ENCODE peak calls at places on chromosomes 16 and 17, in nine cellular contexts. C is activated naive CD4-positive, alpha-beta T cell treated with anti-CD3 and anti-CD28 coated beads, Interleukin-2, amount 10 ng/mL, durations not matched to agents 7 days and 5 days; E is mesenchymal stem cell; S is mesothelial cell of epicardium; Z is AG09319; H is HFFc6; L is foreskin keratinocyte; U is effector memory CD4-positive, alpha-beta T cell; J is lower lobe of right lung. R is an unnamed sample.

GRCh38 chr16:27181020-27181419 is 22.3 kb upstream of the KDM8 start:
- DNase-seq in C (no peak), E (no peak), S (no peak), Z (no peak), H (no peak), L (no peak), U (no peak), J (no peak), R (no peak)

GRCh38 chr17:32771396-32771795 is 105.5 kb downstream of the MYO1D start:
- DNase-seq in C (no peak), E (no peak), S (no peak), Z (no peak), H (no peak), L (no peak), U (no peak), J (no peak), R (no peak)

GRCh38 chr17:70420876-70421445 is 251.6 kb downstream of the KCNJ2 start:
- DNase-seq in C (no peak), E (no peak), S (no peak), Z (no peak), H (no peak), L (no peak), U (no peak), J (no peak), R (no peak)

GRCh38 chr16:14475370-14476139 is 154.5 kb downstream of the PARN start:
- DNase-seq in C (no peak), E (no peak), S (no peak), Z (no peak), H (no peak), L (no peak), U (no peak), J (no peak), R (no peak)

GRCh38 chr16:30838876-30839471 is 52.0 kb upstream of the ZNF629 start:
- DNase-seq in C (no peak), E (no peak), S (no peak), Z (no peak), H (no peak), L (no peak), U (no peak), J (no peak), R (no peak)

GRCh38 chr17:77425791-77426641 is 285.2 kb downstream of the SEC14L1 start:
- DNase-seq in C (no peak), E (peak; percentile 96), S (peak; percentile 57), Z (no peak), H (peak; percentile 86), L (peak; percentile 79), U (no peak), J (no peak), R (no peak)

GRCh38 chr17:50079334-50080095 is 15.6 kb upstream of the PDK2 start:
- DNase-seq in C (no peak), E (no peak), S (no peak), Z (no peak), H (peak; percentile 37), L (no peak), U (no peak), J (peak; percentile 65), R (no peak)

GRCh38 chr17:80416940-80417293 is 1.9 kb downstream of the ENDOV start:
- DNase-seq in C (no peak), E (no peak), S (no peak), Z (no peak), H (no peak), L (no peak), U (no peak), J (no peak), R (no peak)

GRCh38 chr17:43467981-43468541 is 15.7 kb upstream of the DHX8 start:
- DNase-seq in C (no peak), E (peak; percentile 50), S (no peak), Z (peak; percentile 91), H (peak; percentile 96), L (peak; percentile 89), U (no peak), J (no peak), R (no peak)

GRCh38 chr16:50507397-50507796 is 40.8 kb upstream of the NKD1 start:
- DNase-seq in C (no peak), E (no peak), S (no peak), Z (no peak), H (no peak), L (no peak), U (no peak), J (no peak), R (no peak)

GRCh38 chr17:42116705-42117396 is 4.3 kb downstream of the KAT2A start:
- DNase-seq in C (peak; percentile 93), E (peak; percentile 83), S (peak; percentile 82), Z (peak; percentile 54), H (peak; percentile 65), L (peak; percentile 60), U (peak; percentile 75), J (peak; percentile 83), R (peak; percentile 84)

GRCh38 chr17:48981927-48982539 is 13.6 kb upstream of the GIP start:
- DNase-seq in C (no peak), E (no peak), S (no peak), Z (no peak), H (no peak), L (no peak), U (no peak), J (no peak), R (no peak)

GRCh38 chr17:75876938-75877751 is 1.2 kb downstream of the TRIM47 start:
- DNase-seq in C (peak; percentile 49), E (peak; percentile 99), S (peak; percentile 70), Z (peak; percentile 90), H (peak; percentile 86), L (peak; percentile 78), U (no peak), J (peak; percentile 85), R (peak; percentile 26)

GRCh38 chr16:8989099-8989878 is 25.6 kb upstream of the USP7 start:
- DNase-seq in C (no peak), E (peak; percentile 5), S (no peak), Z (no peak), H (no peak), L (no peak), U (no peak), J (no peak), R (no peak)

R was measured in CD4-positive, alpha-beta memory T cell.